ENCODE peak calls at places on chromosomes 6 and 20, in six cellular contexts. W is caudate nucleus, X is GM20000, N is T-helper 2 cell, Z is germinal center, H is DMS153. D is an unnamed sample.

GRCh38 chr20:48733296-48733790 is 94.5 kb downstream of the PREX1 start:
- DNase-seq in N (peak; percentile 32), W (no peak), H (no peak), Z (peak; percentile 52), X (no peak), D (no peak)

GRCh38 chr6:113050979-113051378 is 703.8 kb downstream of the RFPL4B start:
- DNase-seq in W (no peak), Z (no peak), H (no peak), N (no peak), X (no peak), D (no peak)

GRCh38 chr6:42315991-42316378 is 98.3 kb upstream of the MRPS10 start:
- DNase-seq in X (peak; percentile 27), Z (no peak), N (no peak), H (no peak), W (no peak), D (no peak)

GRCh38 chr20:46057856-46058655 is 29.0 kb downstream of the SLC12A5 start:
- DNase-seq in W (no peak), Z (peak; percentile 38), X (peak; percentile 46), N (peak; percentile 23), H (peak; percentile 58), D (no peak)

GRCh38 chr6:43070028-43070632 is 6.0 kb upstream of the PTK7 start:
- DNase-seq in H (peak; percentile 23), X (peak; percentile 82), W (no peak), Z (peak; percentile 66), N (peak; percentile 74), D (no peak)

GRCh38 chr6:128513878-128514277 is 6.5 kb downstream of the PTPRK start:
- DNase-seq in X (no peak), H (no peak), W (no peak), Z (no peak), N (no peak), D (no peak)

GRCh38 chr6:110448846-110449544 is 27.4 kb downstream of the SLC22A16 start:
- DNase-seq in N (no peak), W (no peak), Z (no peak), H (no peak), X (no peak), D (no peak)

GRCh38 chr6:138440296-138440695 is 36.3 kb downstream of the HEBP2 start:
- DNase-seq in X (no peak), W (no peak), H (no peak), N (no peak), Z (no peak), D (no peak)

GRCh38 chr6:136737343-136738177 is 54.7 kb downstream of the MAP3K5 start:
- DNase-seq in W (no peak), H (no peak), Z (no peak), N (no peak), X (no peak), D (no peak)

GRCh38 chr6:155528982-155529453 is 73.4 kb upstream of the NOX3 start:
- DNase-seq in W (no peak), N (no peak), X (peak; percentile 11), Z (peak; percentile 6), H (no peak), D (no peak)

GRCh38 chr6:24910331-24910849 is 25.4 kb downstream of the RIPOR2 start:
- DNase-seq in Z (peak; percentile 60), N (peak; percentile 58), W (peak; percentile 45), X (peak; percentile 62), H (no peak), D (peak; percentile 38)

GRCh38 chr6:126228001-126228791 is 111.7 kb upstream of the CENPW start:
- DNase-seq in Z (no peak), N (no peak), X (no peak), H (peak; percentile 59), W (no peak), D (no peak)

GRCh38 chr6:32462609-32463008 is 22.9 kb downstream of the HLA-DRA start:
- DNase-seq in H (no peak), X (peak; percentile 49), W (no peak), N (peak; percentile 85), Z (no peak), D (no peak)

GRCh38 chr20:10076126-10077080 is 41.6 kb downstream of the ANKEF1 start:
- DNase-seq in Z (no peak), N (no peak), W (no peak), H (no peak), X (no peak), D (no peak)

GRCh38 chr6:42960243-42961019 is at the start of gene GNMT:
- DNase-seq in X (peak; percentile 45), N (peak; percentile 19), Z (peak; percentile 46), H (no peak), W (no peak), D (no peak)

GRCh38 chr6:167409689-167410088 is 84.8 kb downstream of the TTLL2 start:
- DNase-seq in W (no peak), X (no peak), N (no peak), Z (no peak), H (no peak), D (no peak)

GRCh38 chr6:154316131-154316530 is 40.5 kb downstream of the IPCEF1 start:
- DNase-seq in X (no peak), N (no peak), Z (no peak), H (no peak), W (no peak), D (no peak)

GRCh38 chr6:149891259-149891658 is 6.7 kb downstream of the RAET1E start:
- DNase-seq in W (no peak), N (no peak), X (no peak), Z (no peak), H (no peak), D (no peak)

GRCh38 chr20:21166801-21167200 is 40.9 kb downstream of the KIZ start:
- DNase-seq in X (no peak), W (no peak), Z (no peak), N (peak; percentile 88), H (no peak), D (no peak)

GRCh38 chr6:30844118-30844535 is 40.2 kb upstream of the DDR1 start:
- DNase-seq in H (no peak), W (no peak), Z (no peak), X (no peak), N (no peak), D (no peak)

GRCh38 chr20:58277578-58278344 is 31.8 kb upstream of the RAB22A start:
- DNase-seq in N (no peak), X (no peak), W (no peak), Z (no peak), H (no peak), D (no peak)